ENCODE peak calls at places on chromosomes 1 and 21, in nine cellular contexts. B is uterus, Y is astrocyte of the cerebellum, N is upper lobe of right lung, W is IMR-90, F is fibroblast of lung, Z is stomach, T is astrocyte of the spinal cord, I is cardiac muscle cell. O is an unnamed sample.
A peak's percentile ranks its signal among the peaks of the same experiment; 100 is the strongest.

GRCh38 chr1:45010855-45011811 is at the start of gene HECTD3:
- DNase-seq in T (peak; percentile 77), N (peak; percentile 89), Z (peak; percentile 85), Y (peak; percentile 27), W (peak; percentile 71), I (peak; percentile 74), F (peak; percentile 76), B (peak; percentile 78), O (peak; percentile 69)

GRCh38 chr1:47696404-47696910 is 258.6 kb downstream of the FOXD2 start:
- DNase-seq in Y (no peak), I (no peak), F (no peak), N (peak; percentile 48), W (no peak), B (no peak), T (no peak), Z (no peak), O (no peak)

GRCh38 chr1:169383449-169383848 is 15.5 kb downstream of the BLZF1 start:
- DNase-seq in N (no peak), Z (no peak), W (no peak), T (no peak), Y (no peak), B (no peak), F (no peak), I (no peak), O (no peak)

GRCh38 chr1:186154651-186155050 is 220.4 kb downstream of the TPR start:
- DNase-seq in B (no peak), Z (no peak), I (no peak), W (no peak), F (no peak), Y (no peak), T (no peak), N (no peak), O (no peak)

GRCh38 chr1:53567458-53568250 is 108.5 kb downstream of the DMRTB1 start:
- DNase-seq in F (no peak), I (no peak), T (no peak), Y (no peak), W (no peak), B (peak; percentile 5), Z (no peak), N (peak; percentile 34), O (no peak)

GRCh38 chr1:178490967-178491366 is 5.8 kb downstream of the CLEC20A start:
- DNase-seq in N (no peak), W (no peak), T (no peak), Y (no peak), B (no peak), I (no peak), Z (no peak), F (no peak), O (no peak)

GRCh38 chr1:169348356-169349036 is 19.1 kb downstream of the NME7 start:
- DNase-seq in F (peak; percentile 79), Z (no peak), N (no peak), Y (peak; percentile 52), T (peak; percentile 66), B (no peak), I (peak; percentile 77), W (peak; percentile 68), O (peak; percentile 71)

GRCh38 chr1:197632651-197633050 is 142.6 kb downstream of the DENND1B start:
- DNase-seq in I (no peak), T (no peak), W (no peak), B (no peak), Z (no peak), Y (no peak), F (no peak), N (no peak), O (no peak)

GRCh38 chr21:43944181-43944633 is 67.9 kb upstream of the TRAPPC10 start:
- DNase-seq in F (no peak), Z (no peak), I (no peak), N (no peak), B (no peak), W (no peak), T (no peak), Y (no peak), O (no peak)

GRCh38 chr1:96211166-96211565 is 510.4 kb upstream of the PTBP2 start:
- DNase-seq in Z (no peak), N (no peak), T (no peak), W (no peak), F (no peak), B (no peak), Y (no peak), I (no peak), O (no peak)

GRCh38 chr1:227894306-227894721 is 53.4 kb downstream of the WNT9A start:
- DNase-seq in B (peak; percentile 9), Y (no peak), Z (peak; percentile 18), T (no peak), F (no peak), W (no peak), N (peak; percentile 48), I (no peak), O (no peak)

GRCh38 chr1:161887724-161888287 is 121.7 kb downstream of the ATF6 start:
- DNase-seq in F (peak; percentile 70), W (no peak), I (no peak), T (no peak), Z (no peak), N (no peak), B (no peak), Y (no peak), O (peak; percentile 16)

GRCh38 chr1:217402301-217402700 is 228.6 kb downstream of the GPATCH2 start:
- DNase-seq in N (no peak), F (no peak), W (peak; percentile 12), I (no peak), T (no peak), B (no peak), Z (no peak), Y (no peak), O (peak; percentile 46)

GRCh38 chr1:25501235-25502058 is 42.0 kb upstream of the LDLRAP1 start:
- DNase-seq in N (no peak), B (no peak), W (peak; percentile 89), Y (no peak), T (no peak), F (peak; percentile 56), Z (no peak), I (peak; percentile 65), O (peak; percentile 67)
- TF ChIP-seq CTCF in N (peak; percentile 17), B (no peak), W (peak; percentile 18), Y (no peak), T (peak; percentile 24), F (peak; percentile 8), Z (no peak), I (peak; percentile 27), O (peak; percentile 13)

DNA sequence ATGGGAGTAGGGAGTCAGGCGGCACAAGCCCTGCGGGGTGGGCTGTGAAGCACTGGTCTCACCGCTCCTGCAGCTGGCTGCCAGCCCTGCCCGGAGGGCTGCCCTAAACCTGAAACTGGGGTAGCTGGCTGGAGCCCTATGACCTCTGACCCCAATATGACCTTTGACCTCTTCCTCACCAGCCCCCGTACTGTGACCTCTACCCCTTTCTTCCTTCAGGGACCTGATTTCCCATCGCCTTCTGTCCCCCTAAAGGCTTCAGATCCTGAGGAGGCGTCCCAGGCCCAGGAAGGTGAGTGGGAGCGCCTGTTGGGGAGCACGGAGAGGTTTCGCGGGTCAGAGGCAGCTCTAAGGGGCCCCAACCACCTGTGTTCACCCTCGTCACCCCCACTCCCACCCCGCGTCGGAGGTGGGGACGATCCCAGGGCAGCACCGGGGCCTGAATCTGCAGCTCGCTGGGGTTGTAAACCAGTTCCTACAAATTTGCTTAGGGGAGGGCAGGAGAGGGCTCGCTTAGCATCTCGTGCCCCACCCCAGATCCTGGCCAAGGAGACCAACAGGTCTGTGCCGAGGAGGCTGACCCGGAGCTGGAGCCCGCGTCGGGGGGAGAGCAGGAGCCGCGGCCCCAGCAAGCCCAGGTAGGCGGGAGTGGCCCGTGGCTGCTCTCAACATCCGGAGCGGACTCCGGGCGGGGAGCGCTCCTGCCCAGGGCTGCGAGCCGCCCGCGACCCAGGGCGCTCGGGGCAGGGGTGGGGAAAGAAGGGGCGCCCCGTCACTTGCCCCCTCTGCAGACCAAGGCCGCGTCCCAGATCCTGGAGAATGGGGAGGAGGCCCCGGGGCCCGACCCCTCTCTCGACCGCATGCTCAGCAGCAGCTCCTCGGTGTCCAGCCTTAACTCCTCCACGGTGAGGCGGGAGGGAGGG is 7.3 kb downstream of the SYTL1 start:
- DNase-seq in Z (peak; percentile 88), Y (no peak), N (peak; percentile 91), I (peak; percentile 31), F (no peak), T (peak; percentile 41), B (no peak), W (no peak), O (no peak)
- H3K4me3 ChIP-seq in Z (peak overlapping the region; percentile 47), Y (peak overlapping the region; percentile 34), N (peak overlapping the region; percentile 51), I (peak overlapping the region; percentile 47), F (peak overlapping the region; percentile 29), T (peak overlapping the region; percentile 24), B (peak overlapping the region; percentile 32), W (peak overlapping the region; percentile 48), O (peak overlapping the region; percentile 10)

GRCh38 chr1:27979859-27980201 is 20.1 kb downstream of the XKR8 start:
- DNase-seq in T (no peak), B (no peak), I (no peak), Z (no peak), F (no peak), Y (no peak), W (no peak), N (no peak), O (no peak)
- TF ChIP-seq CTCF in T (no peak), B (no peak), I (no peak), Z (no peak), F (no peak), Y (no peak), W (no peak), N (no peak), O (no peak)

GRCh38 chr1:39213511-39214002 is 9.1 kb downstream of the MACF1 start:
- DNase-seq in F (peak; percentile 26), W (peak; percentile 83), T (peak; percentile 53), Y (no peak), B (no peak), Z (no peak), I (peak; percentile 46), N (no peak), O (peak; percentile 44)

GRCh38 chr1:39214714-39214997 is 10.2 kb downstream of the MACF1 start:
- DNase-seq in Y (no peak), I (no peak), T (no peak), B (no peak), Z (no peak), W (no peak), N (no peak), F (no peak), O (no peak)

GRCh38 chr1:39212499-39212898 is 8.0 kb downstream of the MACF1 start:
- DNase-seq in B (no peak), Y (no peak), I (no peak), W (no peak), T (no peak), N (no peak), Z (no peak), F (no peak), O (no peak)

GRCh38 chr1:39214998-39215873 is 10.7 kb downstream of the MACF1 start:
- DNase-seq in F (no peak), I (no peak), Z (no peak), W (no peak), T (no peak), B (no peak), Y (no peak), N (no peak), O (no peak)

DNA sequence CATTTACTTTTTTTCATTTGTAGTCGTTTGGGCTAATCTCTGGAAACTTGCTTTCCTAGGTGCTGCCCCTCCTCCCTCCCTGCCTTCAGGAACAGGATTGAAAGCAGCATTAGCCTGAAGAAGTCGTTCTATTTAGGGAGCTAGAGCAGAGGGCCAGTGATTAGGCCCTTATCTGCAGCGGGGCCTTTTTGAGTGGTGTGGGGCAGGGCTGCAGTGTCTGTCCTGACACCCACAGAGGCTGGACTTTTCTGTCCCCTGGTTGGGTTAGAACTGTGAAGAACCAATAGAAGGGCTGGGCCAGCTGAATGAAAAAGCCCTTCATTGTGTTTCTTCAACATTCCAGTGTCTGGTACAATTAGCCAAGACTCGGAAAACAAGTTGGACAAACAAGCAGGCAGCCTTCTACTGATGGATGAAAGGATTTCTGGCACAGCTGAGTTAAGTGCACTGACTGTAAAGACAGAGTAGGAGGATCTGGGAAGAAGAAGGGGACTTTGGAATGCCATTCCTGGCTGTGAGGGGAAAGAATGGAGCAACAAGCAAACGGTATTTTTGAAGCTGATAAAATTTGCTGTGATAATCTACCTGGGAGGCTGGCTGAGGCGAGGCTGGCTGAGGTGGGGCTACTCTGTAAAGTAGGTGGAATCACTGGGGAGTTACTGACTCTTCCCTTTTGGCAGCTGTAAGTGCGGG is 9.7 kb downstream of the MACF1 start:
- DNase-seq in T (no peak), F (no peak), Z (no peak), W (no peak), Y (no peak), B (no peak), N (no peak), I (peak; percentile 62), O (no peak)
- H3K4me3 ChIP-seq in T (no peak overlapping the region), F (no peak overlapping the region), Z (no peak overlapping the region), W (no peak overlapping the region), Y (no peak overlapping the region), B (no peak overlapping the region), N (no peak overlapping the region), I (peak overlapping the region; percentile 47), O (no peak overlapping the region)